ENCODE peak calls at places on chromosomes 11 and 22, in nine cellular contexts. R is anterior cingulate cortex; A is GM10248; Q is GM19239; W is AG04450; E is D341Med; H is stimulated activated CD4-positive, alpha-beta T cell treated with anti-CD3 and anti-CD28 coated beads, Interleukin-12 subunit alpha, Interleukin-12 subunit beta, amount 100 ng/mL, for 4 hours; J is stimulated activated naive B cell treated with anti-CD40 and anti-IgM and Interleukin-4, amounts not matched to agents 10 μg/mL and 1 μg/mL and 100 μg/mL, for 72 hours; Y is EL. D is an unnamed sample.
A peak's percentile ranks its signal among the peaks of the same experiment; 100 is the strongest.

GRCh38 chr22:44366372-44367310 is 53.9 kb upstream of the SHISAL1 start:
- DNase-seq in W (no peak), A (no peak), Y (no peak), H (no peak), R (no peak), Q (no peak), J (no peak), E (no peak), D (no peak)

GRCh38 chr22:21044931-21045584 is 688 bp upstream of the LRRC74B start:
- DNase-seq in A (no peak), R (no peak), W (no peak), Q (no peak), E (peak; percentile 44), H (no peak), J (peak; percentile 15), Y (peak; percentile 87), D (peak; percentile 31)

GRCh38 chr22:20531404-20532181 is 24.2 kb downstream of the MED15 start:
- DNase-seq in H (no peak), J (no peak), Q (no peak), R (peak; percentile 39), A (no peak), Y (peak; percentile 98), W (no peak), E (peak; percentile 40), D (no peak)

GRCh38 chr11:63520606-63521170 is 14.8 kb downstream of the LGALS12 start:
- DNase-seq in W (no peak), J (no peak), H (no peak), A (no peak), R (no peak), Y (no peak), Q (no peak), E (no peak), D (no peak)

GRCh38 chr11:97770570-97770969 is 1250.2 kb upstream of the CNTN5 start:
- DNase-seq in Y (no peak), E (no peak), W (no peak), R (no peak), J (no peak), H (no peak), Q (no peak), A (no peak), D (no peak)

GRCh38 chr11:69696749-69697488 is 6.9 kb downstream of the FGF19 start:
- DNase-seq in Q (no peak), W (no peak), H (no peak), Y (no peak), R (no peak), A (no peak), J (no peak), E (peak; percentile 20), D (no peak)

GRCh38 chr22:47159592-47159991 is 397.1 kb downstream of the TBC1D22A start:
- DNase-seq in H (no peak), W (no peak), R (no peak), J (no peak), A (no peak), Q (no peak), Y (no peak), E (no peak), D (no peak)

GRCh38 chr11:122089111-122089510 is 26.9 kb downstream of the BLID start:
- DNase-seq in Y (no peak), H (no peak), E (no peak), A (no peak), J (no peak), W (no peak), Q (no peak), R (no peak), D (no peak)

GRCh38 chr22:26479043-26479791 is 4.4 kb downstream of the HPS4 start:
- DNase-seq in Y (no peak), J (no peak), W (no peak), E (no peak), A (no peak), R (no peak), H (no peak), Q (no peak), D (no peak)

GRCh38 chr11:256952-257737 is 20.4 kb downstream of the PSMD13 start:
- DNase-seq in J (peak; percentile 51), W (no peak), Q (no peak), Y (no peak), E (no peak), H (no peak), R (no peak), A (peak; percentile 66), D (no peak)

GRCh38 chr11:124799384-124800225 is 601 bp downstream of the MSANTD2 start:
- DNase-seq in H (peak; percentile 34), R (no peak), Y (peak; percentile 36), A (peak; percentile 61), E (peak; percentile 68), Q (peak; percentile 22), J (peak; percentile 17), W (no peak), D (no peak)

GRCh38 chr22:45864959-45865496 is 111.9 kb downstream of the WNT7B start:
- DNase-seq in W (no peak), R (no peak), H (no peak), Q (no peak), Y (no peak), J (no peak), E (no peak), A (no peak), D (no peak)

GRCh38 chr11:115665958-115666357 is 161.7 kb upstream of the CADM1 start:
- DNase-seq in Q (no peak), R (no peak), W (no peak), J (no peak), H (no peak), Y (no peak), E (no peak), A (no peak), D (no peak)

GRCh38 chr11:26263769-26264168 is 68.2 kb upstream of the ANO3 start:
- DNase-seq in E (no peak), A (no peak), J (no peak), Q (no peak), H (no peak), R (no peak), W (no peak), Y (no peak), D (no peak)

GRCh38 chr22:23061471-23062280 is 8.6 kb upstream of the GNAZ start:
- DNase-seq in H (no peak), E (peak; percentile 10), Y (no peak), W (no peak), Q (no peak), R (no peak), A (no peak), J (no peak), D (no peak)

GRCh38 chr22:50576070-50576469 is 2.2 kb downstream of the CPT1B start:
- DNase-seq in E (peak; percentile 84), J (no peak), Y (peak; percentile 60), Q (no peak), H (no peak), R (no peak), W (no peak), A (no peak), D (peak; percentile 10)

GRCh38 chr11:64694821-64695365 is 28.1 kb downstream of the NRXN2 start:
- DNase-seq in J (no peak), H (no peak), E (no peak), W (no peak), A (no peak), Q (peak; percentile 58), Y (no peak), R (peak; percentile 35), D (no peak)

D was measured in AG09309.